ENCODE peak calls at places on chromosomes 3 and 15, in eight cellular contexts. W is AG09309; Q is iPS-NIHi11; L is activated gamma-delta T cell treated with anti-CD3 and anti-CD28 coated beads, Interleukin-2, amount 50 U/mL, for 16 hours; J is COR-L47; V is D341Med; N is stimulated activated CD8-positive, alpha-beta memory T cell treated with anti-CD3 and anti-CD28 coated beads, Interleukin-7, amount 100 ng/mL, for 1 hour; Z is stimulated activated CD4-positive, alpha-beta T cell treated with anti-CD3 and anti-CD28 coated beads, Interleukin-1b, Interleukin-23, amount 100 ng/mL, for 24 hours. D is an unnamed sample.
A peak's percentile ranks its signal among the peaks of the same experiment; 100 is the strongest.

GRCh38 chr3:73433079-73433478 is 191.7 kb downstream of the PDZRN3 start:
- DNase-seq in V (no peak), W (no peak), L (no peak), Q (no peak), N (no peak), Z (no peak), J (no peak), D (no peak)

GRCh38 chr3:98793971-98794370 is 30.8 kb downstream of the ST3GAL6 start:
- DNase-seq in N (no peak), J (no peak), Q (no peak), W (no peak), V (no peak), Z (no peak), L (no peak), D (no peak)

GRCh38 chr3:112134335-112135124 is 1.5 kb upstream of the GCSAM start:
- DNase-seq in Q (no peak), L (no peak), J (no peak), N (no peak), V (no peak), Z (no peak), W (peak; percentile 8), D (no peak)

GRCh38 chr3:156135921-156136655 is 15.7 kb downstream of the KCNAB1 start:
- DNase-seq in N (no peak), L (no peak), Z (no peak), J (no peak), W (no peak), Q (no peak), V (peak; percentile 31), D (no peak)

GRCh38 chr3:134665243-134665642 is 14.4 kb upstream of the KY start:
- DNase-seq in L (no peak), V (no peak), N (no peak), W (no peak), Z (no peak), Q (no peak), J (no peak), D (no peak)

GRCh38 chr15:44101944-44102343 is 93.1 kb downstream of the FRMD5 start:
- DNase-seq in W (peak; percentile 7), V (no peak), Z (no peak), J (no peak), L (no peak), N (no peak), Q (no peak), D (no peak)

GRCh38 chr3:110456001-110456400 is 615.6 kb upstream of the NECTIN3 start:
- DNase-seq in Q (no peak), J (no peak), W (no peak), L (no peak), N (no peak), Z (no peak), V (no peak), D (no peak)

GRCh38 chr15:39269352-39269751 is 311.5 kb upstream of the THBS1 start:
- DNase-seq in V (no peak), J (no peak), N (no peak), L (no peak), Z (no peak), Q (no peak), W (no peak), D (no peak)

GRCh38 chr15:77895742-77896141 is 181.8 kb downstream of the TBC1D2B start:
- DNase-seq in Z (no peak), W (no peak), Q (no peak), V (no peak), N (no peak), L (no peak), J (no peak), D (no peak)

GRCh38 chr3:69290006-69290405 is 95.9 kb downstream of the FRMD4B start:
- DNase-seq in J (no peak), Z (no peak), V (no peak), N (no peak), L (no peak), W (no peak), Q (no peak), D (no peak)

GRCh38 chr15:26102365-26102764 is 239.2 kb upstream of the ATP10A start:
- DNase-seq in V (no peak), W (no peak), N (no peak), Z (no peak), Q (peak; percentile 24), J (no peak), L (no peak), D (no peak)

GRCh38 chr3:171183042-171183441 is 156.5 kb upstream of the SLC2A2 start:
- DNase-seq in V (no peak), Q (no peak), L (no peak), W (no peak), Z (no peak), N (no peak), J (peak; percentile 5), D (no peak)

GRCh38 chr3:111761309-111761795 is 97.7 kb upstream of the PHLDB2 start:
- DNase-seq in N (no peak), Q (no peak), W (peak; percentile 68), V (no peak), J (no peak), Z (peak; percentile 13), L (no peak), D (no peak)

GRCh38 chr3:184315506-184315867 is 1.1 kb downstream of the EIF4G1 start:
- DNase-seq in N (no peak), V (no peak), J (no peak), Z (no peak), L (no peak), W (no peak), Q (no peak), D (no peak)

GRCh38 chr3:28328188-28329151 is 20.1 kb upstream of the ZCWPW2 start:
- DNase-seq in J (peak; percentile 1), N (no peak), V (no peak), Q (no peak), L (no peak), W (no peak), Z (no peak), D (no peak)

GRCh38 chr3:150227839-150228238 is 180.3 kb upstream of the TSC22D2 start:
- DNase-seq in Z (peak; percentile 26), L (no peak), Q (peak; percentile 78), W (no peak), N (no peak), J (peak; percentile 68), V (peak; percentile 43), D (peak; percentile 28)

GRCh38 chr15:67003586-67003985 is 61.8 kb upstream of the SMAD3 start:
- DNase-seq in Q (no peak), V (no peak), N (no peak), W (no peak), L (no peak), Z (no peak), J (no peak), D (no peak)

GRCh38 chr15:77069521-77070121 is 1.3 kb downstream of the TSPAN3 start:
- DNase-seq in Q (no peak), W (no peak), V (no peak), J (no peak), N (no peak), L (no peak), Z (no peak), D (no peak)

GRCh38 chr3:30077746-30078145 is 528.7 kb upstream of the TGFBR2 start:
- DNase-seq in Z (no peak), L (no peak), J (no peak), Q (no peak), V (no peak), N (no peak), W (no peak), D (no peak)

GRCh38 chr15:75677601-75678323 is 30.1 kb downstream of the SNX33 start:
- DNase-seq in J (no peak), Q (no peak), L (no peak), W (no peak), Z (no peak), N (no peak), V (no peak), D (no peak)

GRCh38 chr15:43412096-43412495 is 41.2 kb downstream of the TUBGCP4 start:
- DNase-seq in Q (no peak), W (no peak), V (no peak), N (no peak), L (no peak), J (no peak), Z (no peak), D (no peak)

GRCh38 chr3:73503781-73504180 is 121.0 kb downstream of the PDZRN3 start:
- DNase-seq in Q (no peak), J (no peak), L (no peak), W (no peak), V (no peak), N (no peak), Z (no peak), D (no peak)

GRCh38 chr3:43032217-43032545 is 53.1 kb downstream of the GASK1A start:
- DNase-seq in V (no peak), L (no peak), Q (no peak), Z (no peak), J (no peak), W (no peak), N (no peak), D (no peak)

GRCh38 chr3:25582242-25582641 is 82.5 kb downstream of the TOP2B start:
- DNase-seq in V (no peak), W (peak; percentile 48), Z (no peak), N (no peak), Q (no peak), L (no peak), J (no peak), D (no peak)

GRCh38 chr15:101675015-101675414 is 22.8 kb upstream of the TM2D3 start:
- DNase-seq in V (no peak), N (no peak), Q (no peak), J (no peak), L (no peak), Z (no peak), W (peak; percentile 52), D (no peak)

GRCh38 chr3:27728195-27729087 is 6.3 kb upstream of the EOMES start:
- DNase-seq in V (peak; percentile 38), J (no peak), L (no peak), Q (peak; percentile 50), N (no peak), Z (no peak), W (no peak), D (no peak)

GRCh38 chr3:71258116-71258515 is 325.4 kb downstream of the FOXP1 start:
- DNase-seq in Z (no peak), J (no peak), L (no peak), N (no peak), Q (no peak), V (no peak), W (peak; percentile 59), D (peak; percentile 81)

GRCh38 chr3:128572644-128573105 is 77.9 kb downstream of the RPN1 start:
- DNase-seq in N (no peak), W (no peak), Z (peak; percentile 48), V (peak; percentile 73), J (no peak), L (no peak), Q (peak; percentile 82), D (no peak)

GRCh38 chr3:124832782-124833709 is 54.1 kb downstream of the ITGB5 start:
- DNase-seq in N (no peak), Q (no peak), W (peak; percentile 69), L (no peak), J (no peak), V (no peak), Z (no peak), D (no peak)

GRCh38 chr3:171282041-171282440 is 178.2 kb downstream of the TNIK start:
- DNase-seq in N (no peak), Q (no peak), J (no peak), W (peak; percentile 20), L (no peak), Z (no peak), V (no peak), D (no peak)

GRCh38 chr15:26011916-26012315 is 148.8 kb upstream of the ATP10A start:
- DNase-seq in L (no peak), W (no peak), J (no peak), Z (no peak), V (no peak), Q (no peak), N (no peak), D (no peak)

GRCh38 chr15:99399612-99400011 is 148.3 kb downstream of the LRRC28 start:
- DNase-seq in W (no peak), Z (no peak), V (no peak), Q (no peak), J (no peak), L (no peak), N (no peak), D (no peak)

D was measured in DMS153.